ENCODE peak calls at places on chromosomes 16 and 17, in five cellular contexts. N, U, T, M and V are unnamed samples. For H3K9me3, the result is how much of the 10 kb centered on the place peaks cover.

GRCh38 chr17:32927724-32928526 is at the start of gene TMEM98:
- DNase-seq in N (peak), U (peak), T (peak), M (peak), V (no peak)

GRCh38 chr16:23950898-23951297 is 115.1 kb downstream of the PRKCB start:
- DNase-seq in N (no peak), U (no peak), T (no peak), M (no peak), V (no peak)

GRCh38 chr17:74522381-74523090 is 8.7 kb downstream of the CD300LB start:
- DNase-seq in N (no peak), U (no peak), T (no peak), M (no peak), V (no peak)

GRCh38 chr17:79645022-79645776 is 34.3 kb upstream of the RBFOX3 start:
- DNase-seq in N (no peak), U (no peak), T (no peak), M (no peak), V (no peak)

GRCh38 chr17:79990051-79990592 is 45.5 kb downstream of the TBC1D16 start:
- DNase-seq in N (peak), U (no peak), T (no peak), M (peak), V (no peak)

GRCh38 chr16:85173077-85173980 is 61.1 kb upstream of the CIBAR2 start:
- DNase-seq in N (no peak), U (peak), T (peak), M (peak), V (no peak)

GRCh38 chr17:38605852-38606645 is at the start of gene SRCIN1:
- DNase-seq in N (no peak), U (peak), T (peak), M (peak), V (peak)

GRCh38 chr17:65487161-65487560 is 74.3 kb downstream of the AXIN2 start:
- DNase-seq in N (no peak), U (no peak), T (no peak), M (no peak), V (no peak)

GRCh38 chr17:75263051-75263450 is 1.4 kb downstream of the MRPS7 start:
- DNase-seq in N (no peak), U (no peak), T (no peak), M (no peak), V (no peak)

GRCh38 chr16:20767577-20767976 is 3.8 kb downstream of the ACSM3 start:
- DNase-seq in N (no peak), U (no peak), T (no peak), M (no peak), V (no peak)

GRCh38 chr17:71329310-71330098 is 791.3 kb upstream of the SOX9 start:
- DNase-seq in N (no peak), U (no peak), T (no peak), M (peak), V (no peak)

GRCh38 chr16:57830890-57831484 is 28.7 kb upstream of the KIFC3 start:
- DNase-seq in N (no peak), U (no peak), T (no peak), M (no peak), V (no peak)

GRCh38 chr17:67272312-67273050 is 27.5 kb upstream of the HELZ start:
- DNase-seq in N (no peak), U (peak), T (no peak), M (peak), V (no peak)

GRCh38 chr17:58060596-58061191 is 22.5 kb upstream of the DYNLL2 start:
- DNase-seq in N (peak), U (no peak), T (peak), M (no peak), V (no peak)

GRCh38 chr16:59913666-59914065 is 1179.5 kb upstream of the GOT2 start:
- DNase-seq in N (no peak), U (no peak), T (no peak), M (no peak), V (no peak)

GRCh38 chr16:20866161-20866772 is 33.9 kb downstream of the DCUN1D3 start:
- DNase-seq in N (peak), U (peak), T (peak), M (peak), V (no peak)

GRCh38 chr16:87195190-87195589 is 122.0 kb downstream of the C16orf95 start:
- DNase-seq in N (no peak), U (no peak), T (no peak), M (no peak), V (no peak)

GRCh38 chr17:70074236-70074830 is 692 bp upstream of the KCNJ16 start:
- DNase-seq in N (no peak), U (no peak), T (no peak), M (no peak), V (no peak)

GRCh38 chr16:53949716-53950410 is 245.9 kb downstream of the FTO start:
- DNase-seq in N (no peak), U (no peak), T (no peak), M (no peak), V (no peak)

GRCh38 chr17:57114085-57114673 is 29.1 kb downstream of the AKAP1 start:
- DNase-seq in N (no peak), U (peak), T (peak), M (peak), V (peak)

DNA sequence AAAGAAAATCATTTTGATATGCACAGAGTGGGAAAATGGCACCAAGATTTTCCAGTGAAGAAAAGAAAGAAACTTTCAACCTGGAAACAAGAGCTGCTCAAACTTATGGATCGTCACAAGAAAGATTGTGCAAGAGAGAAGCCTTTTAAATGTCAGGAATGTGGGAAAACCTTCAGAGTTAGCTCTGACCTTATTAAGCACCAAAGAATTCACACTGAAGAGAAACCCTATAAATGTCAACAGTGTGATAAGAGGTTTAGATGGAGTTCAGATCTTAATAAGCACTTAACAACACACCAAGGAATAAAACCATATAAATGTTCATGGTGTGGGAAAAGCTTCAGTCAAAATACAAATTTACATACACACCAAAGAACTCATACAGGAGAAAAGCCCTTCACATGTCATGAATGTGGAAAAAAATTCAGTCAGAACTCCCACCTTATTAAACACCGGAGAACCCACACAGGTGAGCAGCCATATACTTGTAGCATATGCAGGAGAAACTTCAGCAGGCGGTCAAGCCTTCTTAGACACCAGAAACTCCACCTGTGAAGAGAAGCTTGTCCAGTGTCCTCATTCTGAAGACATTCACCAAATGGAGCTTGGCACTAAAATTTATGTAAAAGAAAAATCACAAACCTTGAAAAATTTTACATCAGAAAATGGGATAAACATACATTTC is 12.2 kb downstream of the ZNF75A start:
- DNase-seq in N (no peak), U (no peak), T (peak), M (no peak), V (no peak)
- H3K9me3 ChIP-seq in N (under half), U (under half), T (half or more), M (under half), V (half or more)

DNA sequence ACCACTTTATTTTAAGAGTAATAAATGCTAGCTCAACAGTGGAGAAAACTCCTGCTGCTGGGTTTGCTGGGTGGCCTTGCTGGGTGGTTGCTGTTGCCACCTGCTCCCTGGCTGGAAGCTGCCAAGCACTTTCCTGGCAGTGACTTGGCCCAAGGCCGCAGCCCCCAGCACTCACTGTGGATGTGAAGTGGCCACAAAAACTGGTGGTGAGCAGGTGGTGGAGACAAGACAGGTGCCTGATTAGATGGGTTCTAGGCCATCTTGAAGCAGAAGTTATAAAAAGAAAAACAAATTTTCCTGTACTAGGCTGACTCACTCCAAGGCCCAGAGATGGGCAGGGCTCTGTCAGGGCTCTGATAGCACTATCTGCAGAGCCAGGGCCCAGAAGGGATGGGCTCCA is 224.7 kb upstream of the NLRP1 start:
- DNase-seq in N (no peak), U (no peak), T (no peak), M (no peak), V (no peak)
- H3K9me3 ChIP-seq in N (under half), U (under half), T (under half), M (under half), V (under half)

GRCh38 chr16:88202207-88202745 is 180.5 kb upstream of the ZNF469 start:
- DNase-seq in N (no peak), U (no peak), T (no peak), M (no peak), V (no peak)

GRCh38 chr16:88208112-88208511 is 174.6 kb upstream of the ZNF469 start:
- DNase-seq in N (no peak), U (no peak), T (no peak), M (no peak), V (no peak)
- H3K9me3 ChIP-seq in N (under half), U (under half), T (under half), M (under half), V (under half)

GRCh38 chr16:35543486-35543885 is 2084.1 kb downstream of the TP53TG3F start:
- DNase-seq in N (no peak), U (no peak), T (no peak), M (no peak), V (no peak)
- H3K9me3 ChIP-seq in N (under half), U (under half), T (under half), M (under half), V (under half)

GRCh38 chr17:82736511-82737185 is 1.2 kb downstream of the FN3K start:
- DNase-seq in N (no peak), U (no peak), T (no peak), M (no peak), V (no peak)
- H3K9me3 ChIP-seq in N (under half), U (under half), T (under half), M (under half), V (under half)

GRCh38 chr16:35795361-35796029 is 2336.1 kb downstream of the TP53TG3F start:
- DNase-seq in N (no peak), U (no peak), T (no peak), M (no peak), V (no peak)
- H3K9me3 ChIP-seq in N (under half), U (under half), T (under half), M (under half), V (under half)